ENCODE peak calls at places on chromosomes 13 and 19, in four cellular contexts. One of them, this sample, is unnamed. For H3K27me3, the result is how much of the 10 kb centered on the place peaks cover.

GRCh38 chr13:93951153-93951552 is 528.3 kb downstream of the DCT start:
- DNase-seq in hepatocyte: no peak
- DNase-seq in osteoblast: no peak
- DNase-seq in left ventricle myocardium inferior: no peak
- DNase-seq in this sample: no peak

GRCh38 chr13:71864981-71865857 is 1.8 kb downstream of the DACH1 start:
- DNase-seq in left ventricle myocardium inferior: peak
- DNase-seq in osteoblast: peak
- DNase-seq in hepatocyte: peak
- DNase-seq in this sample: peak

GRCh38 chr19:49499030-49499670 is 2.9 kb downstream of the RPS11 start:
- DNase-seq in left ventricle myocardium inferior: no peak
- DNase-seq in osteoblast: peak
- DNase-seq in hepatocyte: no peak
- DNase-seq in this sample: peak

GRCh38 chr13:73751290-73751689 is 382.9 kb downstream of the KLF12 start:
- DNase-seq in hepatocyte: no peak
- DNase-seq in left ventricle myocardium inferior: no peak
- DNase-seq in osteoblast: no peak
- DNase-seq in this sample: no peak

GRCh38 chr13:65292488-65292901 is 1937.6 kb downstream of the PCDH9 start:
- DNase-seq in osteoblast: no peak
- DNase-seq in hepatocyte: peak
- DNase-seq in left ventricle myocardium inferior: no peak
- DNase-seq in this sample: no peak

GRCh38 chr19:49664171-49665070 is 1.2 kb downstream of the IRF3 start:
- DNase-seq in hepatocyte: peak
- DNase-seq in left ventricle myocardium inferior: peak
- DNase-seq in osteoblast: peak
- DNase-seq in this sample: peak

GRCh38 chr19:45881909-45882528 is 3.9 kb downstream of the IRF2BP1 start:
- DNase-seq in osteoblast: peak
- DNase-seq in left ventricle myocardium inferior: no peak
- DNase-seq in hepatocyte: peak
- DNase-seq in this sample: peak

GRCh38 chr19:47899335-47899734 is 13.2 kb upstream of the SULT2A1 start:
- DNase-seq in osteoblast: no peak
- DNase-seq in hepatocyte: no peak
- DNase-seq in left ventricle myocardium inferior: no peak
- DNase-seq in this sample: no peak

GRCh38 chr13:90302113-90302512 is 1045.4 kb upstream of the MIR17HG start:
- DNase-seq in left ventricle myocardium inferior: no peak
- DNase-seq in osteoblast: no peak
- DNase-seq in hepatocyte: no peak
- DNase-seq in this sample: no peak

GRCh38 chr13:87827479-87827878 is 156.3 kb downstream of the SLITRK5 start:
- DNase-seq in osteoblast: no peak
- DNase-seq in hepatocyte: no peak
- DNase-seq in left ventricle myocardium inferior: no peak
- DNase-seq in this sample: no peak

GRCh38 chr13:20495087-20496023 is 30.3 kb downstream of the CRYL1 start:
- DNase-seq in osteoblast: peak
- DNase-seq in left ventricle myocardium inferior: no peak
- DNase-seq in hepatocyte: peak
- DNase-seq in this sample: peak

GRCh38 chr19:45640849-45641273 is 1.7 kb upstream of the EML2 start:
- DNase-seq in left ventricle myocardium inferior: no peak
- DNase-seq in osteoblast: no peak
- DNase-seq in hepatocyte: peak
- DNase-seq in this sample: peak

GRCh38 chr13:110651726-110652230 is 36.4 kb downstream of the NAXD start:
- DNase-seq in osteoblast: no peak
- DNase-seq in left ventricle myocardium inferior: no peak
- DNase-seq in hepatocyte: no peak
- DNase-seq in this sample: no peak

GRCh38 chr13:102128216-102128800 is 273.5 kb downstream of the FGF14 start:
- DNase-seq in hepatocyte: no peak
- DNase-seq in left ventricle myocardium inferior: no peak
- DNase-seq in osteoblast: no peak
- DNase-seq in this sample: no peak

GRCh38 chr13:35356572-35356971 is 119.9 kb downstream of the MAB21L1 start:
- DNase-seq in osteoblast: no peak
- DNase-seq in left ventricle myocardium inferior: no peak
- DNase-seq in hepatocyte: no peak
- DNase-seq in this sample: no peak

GRCh38 chr13:113839536-113840204 is 24.2 kb downstream of the GAS6 start:
- DNase-seq in hepatocyte: no peak
- DNase-seq in left ventricle myocardium inferior: peak
- DNase-seq in osteoblast: no peak
- DNase-seq in this sample: no peak

GRCh38 chr19:1764293-1764683 is 11.0 kb downstream of the ONECUT3 start:
- DNase-seq in left ventricle myocardium inferior: no peak
- DNase-seq in osteoblast: no peak
- DNase-seq in hepatocyte: no peak
- DNase-seq in this sample: peak

GRCh38 chr19:1763648-1764292 is 10.5 kb downstream of the ONECUT3 start:
- DNase-seq in osteoblast: no peak
- DNase-seq in hepatocyte: no peak
- DNase-seq in left ventricle myocardium inferior: no peak
- DNase-seq in this sample: peak

GRCh38 chr19:1766800-1767352 is 13.6 kb downstream of the ONECUT3 start:
- DNase-seq in hepatocyte: no peak
- DNase-seq in osteoblast: no peak
- DNase-seq in left ventricle myocardium inferior: no peak
- DNase-seq in this sample: peak

GRCh38 chr19:1765904-1766799 is 12.8 kb downstream of the ONECUT3 start:
- DNase-seq in left ventricle myocardium inferior: no peak
- DNase-seq in hepatocyte: no peak
- DNase-seq in osteoblast: no peak
- DNase-seq in this sample: peak

GRCh38 chr19:1765182-1765903 is 12.0 kb downstream of the ONECUT3 start:
- DNase-seq in osteoblast: no peak
- DNase-seq in left ventricle myocardium inferior: no peak
- DNase-seq in hepatocyte: no peak
- DNase-seq in this sample: peak
- H3K27me3 ChIP-seq in osteoblast: half or more
- H3K27me3 ChIP-seq in left ventricle myocardium inferior: half or more
- H3K27me3 ChIP-seq in hepatocyte: half or more
- H3K27me3 ChIP-seq in this sample: half or more

DNA sequence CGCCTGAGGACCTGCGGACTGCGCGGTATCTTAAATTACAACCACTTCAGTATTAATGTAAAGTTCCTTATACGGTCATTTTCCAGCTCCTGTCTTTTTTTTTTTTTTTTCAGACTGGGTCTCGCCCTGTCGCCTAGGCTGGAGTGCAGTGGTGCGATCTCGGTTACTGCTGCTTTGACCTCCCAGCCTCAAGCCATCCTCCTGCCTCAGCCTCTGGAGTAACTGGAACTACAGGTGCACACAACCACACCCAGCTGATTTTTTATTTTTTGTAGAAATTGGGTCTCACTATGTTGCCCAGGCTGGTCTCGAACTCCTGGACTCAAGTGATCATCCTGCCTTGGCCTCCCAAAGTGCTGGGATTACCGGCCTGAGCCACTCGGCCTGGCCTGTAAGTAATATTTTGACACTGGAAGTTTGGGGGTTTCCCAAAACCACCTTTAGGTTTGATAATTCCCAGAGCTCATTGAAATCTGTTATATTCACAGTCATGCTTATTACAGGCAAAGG is 406 bp upstream of the EID2B start:
- DNase-seq in osteoblast: no peak
- DNase-seq in left ventricle myocardium inferior: no peak
- DNase-seq in hepatocyte: no peak
- DNase-seq in this sample: no peak
- H3K4me3 ChIP-seq in osteoblast: peak
- H3K4me3 ChIP-seq in left ventricle myocardium inferior: peak
- H3K4me3 ChIP-seq in hepatocyte: no peak
- H3K4me3 ChIP-seq in this sample: no peak

DNA sequence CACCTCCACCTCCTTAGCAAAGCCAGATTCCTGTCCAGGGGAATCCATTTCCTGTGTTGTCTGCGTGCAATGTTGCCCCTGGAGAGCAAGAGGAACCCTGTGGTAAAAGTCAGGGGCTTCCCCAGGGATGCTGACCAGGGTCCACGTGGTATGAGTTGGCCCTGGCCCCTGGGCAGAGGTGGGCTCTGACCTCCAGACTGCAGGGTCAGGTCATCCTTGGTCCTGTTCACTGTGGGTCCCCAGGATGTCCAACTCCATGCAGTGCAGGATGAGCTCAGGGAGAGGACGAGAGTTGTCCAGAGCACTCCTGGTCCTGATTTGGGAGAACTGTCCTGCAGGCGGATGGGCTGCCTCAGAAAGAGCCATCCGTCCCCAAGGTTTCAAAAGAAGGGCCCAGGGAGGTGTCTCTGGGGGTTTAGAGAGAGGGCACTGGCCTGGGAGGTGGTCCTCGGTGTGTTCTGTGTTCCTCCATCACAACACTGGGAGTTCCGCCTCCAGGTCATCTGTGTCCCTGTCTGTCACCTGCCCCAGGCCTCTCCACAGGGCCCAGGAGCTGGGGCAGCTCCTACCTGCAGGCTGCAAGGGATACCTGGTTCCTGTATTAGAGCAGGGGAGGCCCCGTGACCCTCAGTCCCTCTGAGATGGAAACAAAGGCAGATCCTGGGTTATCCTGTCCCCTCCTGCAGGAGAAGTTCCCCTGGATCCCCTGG is 1.2 kb upstream of the CEACAM4 start:
- DNase-seq in hepatocyte: no peak
- DNase-seq in left ventricle myocardium inferior: no peak
- DNase-seq in osteoblast: no peak
- DNase-seq in this sample: no peak
- H3K27me3 ChIP-seq in hepatocyte: under half
- H3K27me3 ChIP-seq in left ventricle myocardium inferior: half or more
- H3K27me3 ChIP-seq in osteoblast: under half
- H3K27me3 ChIP-seq in this sample: under half

GRCh38 chr19:1675633-1676350 is 23.4 kb upstream of the TCF3 start:
- DNase-seq in hepatocyte: no peak
- DNase-seq in osteoblast: peak
- DNase-seq in left ventricle myocardium inferior: no peak
- DNase-seq in this sample: peak
- H3K4me3 ChIP-seq in hepatocyte: no peak
- H3K4me3 ChIP-seq in osteoblast: no peak
- H3K4me3 ChIP-seq in left ventricle myocardium inferior: no peak
- H3K4me3 ChIP-seq in this sample: peak

GRCh38 chr19:40524133-40524549 is 52.5 kb upstream of the SHKBP1 start:
- DNase-seq in left ventricle myocardium inferior: no peak
- DNase-seq in osteoblast: peak
- DNase-seq in hepatocyte: no peak
- DNase-seq in this sample: no peak

GRCh38 chr19:40519352-40520322 is 52.8 kb downstream of the SPTBN4 start:
- DNase-seq in osteoblast: peak
- DNase-seq in hepatocyte: peak
- DNase-seq in left ventricle myocardium inferior: no peak
- DNase-seq in this sample: peak

GRCh38 chr19:40524655-40525054 is 52.0 kb upstream of the SHKBP1 start:
- DNase-seq in hepatocyte: no peak
- DNase-seq in left ventricle myocardium inferior: no peak
- DNase-seq in osteoblast: peak
- DNase-seq in this sample: peak

GRCh38 chr19:40523322-40524047 is 53.2 kb upstream of the SHKBP1 start:
- DNase-seq in osteoblast: peak
- DNase-seq in hepatocyte: peak
- DNase-seq in left ventricle myocardium inferior: peak
- DNase-seq in this sample: peak

GRCh38 chr19:40521276-40521675 is 54.5 kb downstream of the SPTBN4 start:
- DNase-seq in hepatocyte: no peak
- DNase-seq in osteoblast: no peak
- DNase-seq in left ventricle myocardium inferior: no peak
- DNase-seq in this sample: no peak
- H3K27me3 ChIP-seq in hepatocyte: under half
- H3K27me3 ChIP-seq in osteoblast: under half
- H3K27me3 ChIP-seq in left ventricle myocardium inferior: under half
- H3K27me3 ChIP-seq in this sample: under half

DNA sequence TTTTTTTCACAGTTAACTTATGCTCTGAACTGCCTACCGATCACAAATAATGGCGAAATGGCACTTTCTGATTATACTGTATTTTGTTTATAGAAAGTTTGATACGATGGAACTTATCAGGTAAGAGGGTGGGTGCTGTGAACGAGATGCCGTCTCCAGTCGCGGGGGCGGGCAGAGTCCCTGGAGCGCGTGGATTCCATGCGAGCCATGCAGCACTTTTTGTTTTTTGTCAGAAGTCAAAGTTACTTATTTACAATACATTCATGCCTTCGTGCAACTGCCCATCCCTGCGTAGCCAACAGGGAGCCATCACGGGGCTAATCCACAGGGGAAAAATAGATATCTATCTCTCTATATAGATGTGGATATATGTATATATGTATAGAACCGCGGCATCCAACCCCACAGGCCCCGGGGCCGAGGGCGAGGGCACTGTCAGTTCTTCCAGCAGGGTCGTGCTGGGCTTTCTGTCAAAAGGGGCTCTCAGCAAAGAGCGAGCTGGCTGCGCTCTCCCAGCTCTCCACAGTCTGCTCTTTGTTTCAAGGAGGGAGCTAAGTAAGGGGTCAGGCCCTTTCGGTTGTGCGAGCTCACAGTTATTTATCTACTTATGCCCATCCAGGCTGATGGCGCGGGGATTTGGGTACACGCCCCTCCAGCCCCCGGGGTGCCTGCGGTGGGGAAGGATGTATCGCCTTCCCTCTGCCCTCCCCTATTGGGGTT is 3.4 kb downstream of the SLITRK1 start:
- DNase-seq in osteoblast: no peak
- DNase-seq in hepatocyte: no peak
- DNase-seq in left ventricle myocardium inferior: no peak
- DNase-seq in this sample: peak
- H3K4me3 ChIP-seq in osteoblast: peak
- H3K4me3 ChIP-seq in hepatocyte: no peak
- H3K4me3 ChIP-seq in left ventricle myocardium inferior: peak
- H3K4me3 ChIP-seq in this sample: peak

DNA sequence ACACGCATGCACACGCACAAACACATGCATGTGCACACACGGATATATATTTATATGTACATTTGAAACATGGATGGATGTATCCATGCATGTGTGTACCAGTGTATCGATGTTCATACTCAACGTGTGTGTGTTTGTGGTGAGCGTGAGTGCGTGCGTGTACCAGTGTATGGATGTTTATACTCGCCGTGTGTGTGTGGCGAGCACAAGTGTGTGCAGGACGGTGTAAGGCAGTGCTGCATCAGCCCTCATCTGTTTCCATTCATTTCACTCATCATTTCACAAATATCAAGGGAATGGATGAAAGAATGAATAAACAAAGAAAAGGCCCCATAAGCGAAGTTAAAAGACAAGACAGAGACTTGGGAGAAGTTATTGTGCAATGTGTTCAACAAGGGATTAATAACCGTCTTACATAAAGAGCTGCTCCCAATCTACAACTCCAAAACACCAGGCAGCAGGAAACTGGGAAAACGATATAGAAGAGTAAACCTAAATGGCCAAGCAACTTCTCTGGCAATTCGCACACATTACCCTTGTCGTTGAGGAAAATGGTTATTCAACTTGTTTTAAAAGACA is 21.7 kb upstream of the MIER2 start:
- DNase-seq in hepatocyte: no peak
- DNase-seq in left ventricle myocardium inferior: no peak
- DNase-seq in osteoblast: peak
- DNase-seq in this sample: no peak
- H3K27me3 ChIP-seq in hepatocyte: under half
- H3K27me3 ChIP-seq in left ventricle myocardium inferior: half or more
- H3K27me3 ChIP-seq in osteoblast: under half
- H3K27me3 ChIP-seq in this sample: under half

This sample was measured in H7.